ENCODE peak calls at places on chromosomes 12 and 14, in nine cellular contexts. D is stomach, Z is osteoblast, T is IMR-90, G is progenitor cell of endocrine pancreas, K is adrenal gland, H is fibroblast of villous mesenchyme, R is DND-41, Y is psoas muscle. S is an unnamed sample.

GRCh38 chr12:124433147-124433874 is 134.1 kb downstream of the NCOR2 start:
- DNase-seq in G (no peak), D (peak), Y (peak), K (peak), Z (no peak), R (no peak), H (no peak), T (no peak), S (no peak)

GRCh38 chr12:7667025-7667575 is 1.4 kb upstream of the APOBEC1 start:
- DNase-seq in Z (peak), T (no peak), K (no peak), H (peak), G (no peak), Y (no peak), D (no peak), R (no peak), S (no peak)

GRCh38 chr14:58362798-58363412 is 32.8 kb upstream of the TOMM20L start:
- DNase-seq in H (peak), K (no peak), Y (no peak), G (no peak), R (no peak), D (no peak), T (peak), Z (peak), S (no peak)

GRCh38 chr12:76113800-76114757 is 29.6 kb upstream of the NAP1L1 start:
- DNase-seq in Y (no peak), G (no peak), T (peak), Z (peak), K (no peak), H (no peak), R (no peak), D (no peak), S (no peak)

GRCh38 chr12:128078311-128078851 is 188.6 kb upstream of the TMEM132C start:
- DNase-seq in G (no peak), Z (no peak), K (peak), H (peak), R (no peak), T (no peak), Y (no peak), D (no peak), S (no peak)

GRCh38 chr14:97873291-97873690 is 1076.1 kb downstream of the VRK1 start:
- DNase-seq in D (no peak), T (no peak), Y (no peak), K (no peak), G (no peak), Z (no peak), H (no peak), R (no peak), S (no peak)

GRCh38 chr12:8032242-8033152 is at the start of gene FOXJ2:
- DNase-seq in K (peak), Z (peak), D (peak), Y (peak), H (peak), G (peak), T (peak), R (peak), S (no peak)

GRCh38 chr12:2284857-2285256 is 232.1 kb downstream of the CACNA1C start:
- DNase-seq in Y (peak), G (peak), T (peak), Z (peak), R (peak), H (peak), K (peak), D (peak), S (no peak)

GRCh38 chr14:31420013-31420318 is 384 bp downstream of the HEATR5A start:
- DNase-seq in Y (peak), Z (no peak), T (no peak), G (peak), K (peak), R (no peak), D (peak), H (no peak), S (no peak)

GRCh38 chr14:99644723-99645544 is at the start of gene HHIPL1:
- DNase-seq in T (peak), D (no peak), G (peak), K (no peak), Z (peak), H (peak), Y (peak), R (no peak), S (no peak)

GRCh38 chr14:79179985-79180384 is 1009.8 kb downstream of the NRXN3 start:
- DNase-seq in Y (no peak), T (no peak), K (no peak), G (no peak), Z (no peak), D (no peak), R (no peak), H (no peak), S (no peak)

GRCh38 chr14:33465952-33466700 is 484.7 kb downstream of the EGLN3 start:
- DNase-seq in R (no peak), Z (no peak), G (no peak), H (no peak), Y (no peak), D (no peak), K (no peak), T (no peak), S (no peak)

GRCh38 chr14:65100905-65101541 is 1.3 kb downstream of the MAX start:
- DNase-seq in D (no peak), G (no peak), K (no peak), Y (no peak), Z (no peak), R (no peak), H (peak), T (no peak), S (no peak)

GRCh38 chr12:111174283-111175108 is 194.4 kb downstream of the PHETA1 start:
- DNase-seq in T (no peak), D (no peak), Z (no peak), K (no peak), G (no peak), Y (no peak), R (no peak), H (no peak), S (no peak)

GRCh38 chr12:18799140-18799446 is 61.2 kb downstream of the CAPZA3 start:
- DNase-seq in Y (no peak), Z (no peak), G (no peak), H (no peak), D (no peak), R (no peak), K (no peak), T (no peak), S (no peak)

GRCh38 chr12:123958462-123958861 is 14.2 kb downstream of the CCDC92 start:
- DNase-seq in R (no peak), D (no peak), K (no peak), H (no peak), Y (no peak), Z (no peak), T (no peak), G (no peak), S (no peak)

GRCh38 chr14:73633517-73634332 is 11.1 kb upstream of the DNAL1 start:
- DNase-seq in T (peak), G (peak), R (peak), D (peak), H (peak), Y (peak), Z (peak), K (peak), S (peak)

GRCh38 chr12:103705927-103706326 is 118.9 kb downstream of the STAB2 start:
- DNase-seq in K (no peak), H (no peak), D (no peak), Z (no peak), R (no peak), G (no peak), T (no peak), Y (no peak), S (no peak)

GRCh38 chr14:67618617-67619063 is 1.1 kb upstream of the ARG2 start:
- DNase-seq in T (peak), D (no peak), R (peak), H (peak), Z (peak), G (no peak), Y (no peak), K (no peak), S (peak)

GRCh38 chr14:99460793-99461192 is 19.9 kb downstream of the SETD3 start:
- DNase-seq in H (no peak), K (no peak), T (no peak), R (no peak), G (no peak), Z (no peak), Y (no peak), D (no peak), S (no peak)

GRCh38 chr14:103073367-103073875 is 10.6 kb upstream of the LBHD2 start:
- DNase-seq in Z (no peak), Y (no peak), G (no peak), K (no peak), T (no peak), H (no peak), D (no peak), R (no peak), S (no peak)

GRCh38 chr12:127024791-127025190 is 1242.2 kb upstream of the TMEM132C start:
- DNase-seq in T (no peak), K (no peak), G (no peak), H (no peak), R (no peak), Y (no peak), Z (no peak), D (no peak), S (no peak)

GRCh38 chr12:14272954-14273910 is 92.2 kb upstream of the ATF7IP start:
- DNase-seq in T (peak), D (no peak), K (no peak), G (no peak), R (no peak), Y (no peak), Z (no peak), H (no peak), S (no peak)

GRCh38 chr14:56874375-56874774 is 64.1 kb upstream of the OTX2 start:
- DNase-seq in H (no peak), Z (no peak), Y (no peak), G (no peak), R (no peak), K (peak), T (no peak), D (peak), S (no peak)

GRCh38 chr14:24416254-24416931 is 13.1 kb downstream of the CBLN3 start:
- DNase-seq in T (no peak), K (peak), G (no peak), Y (no peak), H (no peak), R (no peak), D (no peak), Z (no peak), S (no peak)

GRCh38 chr12:59973515-59973914 is 377.7 kb downstream of the SLC16A7 start:
- DNase-seq in Y (no peak), R (no peak), Z (no peak), K (no peak), H (peak), T (peak), G (no peak), D (no peak), S (peak)

GRCh38 chr12:62703011-62703380 is 232.0 kb downstream of the PPM1H start:
- DNase-seq in Y (no peak), G (no peak), T (peak), H (peak), R (no peak), K (no peak), Z (no peak), D (no peak), S (no peak)

GRCh38 chr12:89051065-89051677 is 301.1 kb downstream of the DUSP6 start:
- DNase-seq in T (peak), H (peak), Y (no peak), R (peak), D (no peak), Z (peak), K (no peak), G (no peak), S (no peak)

DNA sequence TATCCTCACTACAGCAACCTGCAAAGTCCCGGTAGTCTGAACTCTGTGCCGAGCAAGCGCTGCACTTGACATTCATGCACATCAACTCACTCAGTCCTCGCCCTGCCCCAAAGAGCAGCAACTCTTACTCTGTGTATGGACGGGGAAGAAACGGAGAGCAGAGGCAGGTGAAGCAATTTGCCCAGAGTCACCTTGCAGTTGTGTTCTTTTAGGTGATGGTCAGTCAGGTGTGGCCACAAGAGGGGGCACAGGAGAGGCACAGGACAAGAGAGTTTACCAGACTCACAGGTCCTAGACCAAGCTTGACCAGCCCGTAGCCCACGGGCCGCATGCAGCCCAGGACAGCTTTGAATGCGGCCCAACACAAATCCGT is 39.1 kb downstream of the TSPAN11 start:
- DNase-seq in T (no peak), G (no peak), R (no peak), Y (peak), Z (no peak), D (peak), H (peak), K (no peak), S (no peak)
- TF ChIP-seq CTCF in T (peak), G (peak), R (no peak), Y (peak), Z (no peak), D (no peak), H (peak), K (no peak), S (no peak)

DNA sequence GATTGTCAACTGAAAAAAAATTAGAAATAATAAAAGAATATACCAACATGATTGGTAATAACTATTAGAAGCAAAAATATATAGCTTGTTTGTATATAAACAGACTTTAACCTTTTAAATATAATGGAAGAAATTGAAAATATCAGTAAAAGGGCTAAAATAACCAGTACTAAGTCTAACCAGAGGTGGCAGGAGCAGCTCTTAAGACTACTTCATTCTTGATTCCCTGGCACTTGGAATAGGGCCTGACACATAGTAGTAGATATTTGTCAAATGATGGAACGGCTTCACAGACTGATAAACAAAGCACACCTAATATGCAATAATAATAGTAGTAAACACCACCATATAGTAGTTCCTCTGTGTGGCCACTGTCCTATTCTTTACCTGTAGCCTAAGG is 9.4 kb downstream of the TMEM63C start:
- DNase-seq in Y (no peak), G (no peak), D (no peak), Z (no peak), K (no peak), H (no peak), R (no peak), T (no peak), S (no peak)
- TF ChIP-seq CTCF in Y (no peak), G (no peak), D (no peak), Z (no peak), K (no peak), H (no peak), R (no peak), T (no peak), S (no peak)

GRCh38 chr12:109624467-109624866 is 50.9 kb downstream of the MVK start:
- DNase-seq in Z (no peak), K (peak), H (no peak), G (no peak), D (no peak), R (no peak), Y (no peak), T (no peak), S (no peak)

GRCh38 chr12:109626378-109627115 is 53.0 kb downstream of the MVK start:
- DNase-seq in H (no peak), Y (no peak), G (no peak), K (no peak), R (no peak), Z (no peak), T (no peak), D (no peak), S (no peak)

GRCh38 chr12:109627633-109628032 is 54.0 kb downstream of the MVK start:
- DNase-seq in G (no peak), Y (no peak), Z (no peak), R (no peak), T (no peak), H (no peak), K (peak), D (no peak), S (no peak)

GRCh38 chr12:109625749-109626377 is 52.3 kb downstream of the MVK start:
- DNase-seq in D (no peak), Z (no peak), K (no peak), R (no peak), T (no peak), Y (no peak), H (no peak), G (no peak), S (no peak)

GRCh38 chr12:109625131-109625559 is 51.6 kb downstream of the MVK start:
- DNase-seq in G (no peak), H (peak), D (no peak), T (peak), Y (peak), K (peak), R (no peak), Z (peak), S (no peak)
- TF ChIP-seq CTCF in G (no peak), H (peak), D (no peak), T (no peak), Y (peak), K (peak), R (no peak), Z (peak), S (no peak)

GRCh38 chr12:131755305-131756113 is 44.6 kb downstream of the SFSWAP start:
- DNase-seq in K (no peak), D (no peak), T (peak), G (no peak), Y (no peak), Z (peak), R (peak), H (peak), S (no peak)
- TF ChIP-seq CTCF in K (no peak), D (no peak), T (peak), G (peak), Y (peak), Z (peak), R (peak), H (peak), S (peak)

GRCh38 chr12:93098077-93098476 is 169.0 kb upstream of the EEA1 start:
- DNase-seq in R (peak), Z (peak), H (peak), K (peak), Y (peak), D (peak), T (peak), G (no peak), S (no peak)
- TF ChIP-seq CTCF in R (peak), Z (peak), H (peak), K (peak), Y (peak), D (no peak), T (peak), G (peak), S (peak)

DNA sequence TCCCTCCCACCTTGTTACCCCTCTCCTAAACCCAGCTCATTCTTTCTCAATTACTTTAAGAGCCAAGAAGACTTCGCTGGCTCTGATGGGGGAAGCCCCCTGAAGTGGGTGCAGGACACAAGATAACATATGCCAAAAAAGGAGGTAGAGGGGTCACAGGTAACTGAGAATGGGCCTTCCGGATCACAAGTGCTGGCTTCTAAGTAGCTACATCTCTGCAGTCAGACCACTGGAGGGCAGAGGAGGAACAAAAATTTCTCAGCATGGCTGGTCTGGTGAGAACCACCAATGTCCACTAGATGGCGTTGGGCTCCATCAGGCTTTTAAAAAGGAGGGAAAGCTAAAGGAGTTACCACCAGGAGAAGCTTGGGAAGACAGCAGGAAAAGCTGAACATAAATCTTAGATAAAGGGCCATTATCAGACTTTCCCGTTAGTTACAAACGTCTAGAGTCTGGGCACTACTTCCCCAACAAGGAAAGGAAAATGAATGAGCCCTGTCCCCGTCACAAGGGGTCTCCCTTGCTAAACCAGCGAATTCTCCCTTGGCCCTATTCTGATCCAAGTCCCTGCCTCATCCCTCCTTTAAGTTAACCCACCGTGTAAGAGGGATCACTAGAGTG is 11.6 kb upstream of the CDH24 start:
- DNase-seq in R (peak), D (peak), H (peak), Y (peak), G (peak), K (peak), T (peak), Z (peak), S (peak)
- TF ChIP-seq CTCF in R (peak), D (peak), H (peak), Y (peak), G (peak), K (peak), T (peak), Z (peak), S (peak)

GRCh38 chr14:81067156-81067555 is 111.7 kb downstream of the TSHR start:
- DNase-seq in G (no peak), R (no peak), Y (no peak), D (no peak), T (no peak), K (no peak), Z (no peak), H (no peak), S (no peak)

GRCh38 chr14:81068384-81068783 is 113.0 kb downstream of the TSHR start:
- DNase-seq in T (no peak), Z (no peak), Y (no peak), R (no peak), G (no peak), D (no peak), K (no peak), H (no peak), S (no peak)

GRCh38 chr14:81066672-81067071 is 111.3 kb downstream of the TSHR start:
- DNase-seq in T (no peak), D (no peak), R (no peak), K (no peak), H (no peak), Y (no peak), Z (no peak), G (no peak), S (no peak)

GRCh38 chr14:81062380-81062779 is 107.0 kb downstream of the TSHR start:
- DNase-seq in Z (peak), D (no peak), H (no peak), T (no peak), G (no peak), R (no peak), K (no peak), Y (no peak), S (no peak)

GRCh38 chr14:81062816-81063215 is 107.4 kb downstream of the TSHR start:
- DNase-seq in T (peak), G (no peak), D (no peak), Z (no peak), K (no peak), R (peak), Y (no peak), H (no peak), S (no peak)
- TF ChIP-seq CTCF in T (peak), G (peak), D (no peak), Z (peak), K (peak), R (peak), Y (no peak), H (no peak), S (peak)

GRCh38 chr14:72024043-72024407 is 91.8 kb downstream of the RGS6 start:
- DNase-seq in Y (no peak), Z (no peak), H (peak), K (peak), G (no peak), R (peak), D (peak), T (peak), S (no peak)
- TF ChIP-seq CTCF in Y (peak), Z (peak), H (peak), K (peak), G (peak), R (peak), D (no peak), T (peak), S (no peak)

GRCh38 chr12:105723534-105723933 is 393.0 kb downstream of the C12orf75 start:
- DNase-seq in T (no peak), Z (no peak), K (no peak), R (no peak), D (no peak), H (no peak), Y (no peak), G (no peak), S (no peak)

GRCh38 chr12:105723066-105723465 is 392.6 kb downstream of the C12orf75 start:
- DNase-seq in G (no peak), K (no peak), T (no peak), Y (no peak), Z (no peak), H (no peak), D (no peak), R (no peak), S (no peak)

GRCh38 chr12:105721915-105722314 is 391.4 kb downstream of the C12orf75 start:
- DNase-seq in R (no peak), D (no peak), K (no peak), Z (no peak), T (no peak), Y (no peak), G (no peak), H (no peak), S (no peak)

GRCh38 chr12:105724651-105725050 is 394.2 kb downstream of the C12orf75 start:
- DNase-seq in Z (no peak), G (no peak), R (no peak), T (no peak), D (no peak), K (no peak), H (no peak), Y (no peak), S (no peak)

GRCh38 chr12:105721051-105721825 is 390.7 kb downstream of the C12orf75 start:
- DNase-seq in R (peak), H (no peak), G (no peak), D (no peak), Z (no peak), K (no peak), Y (no peak), T (no peak), S (no peak)
- TF ChIP-seq CTCF in R (no peak), H (no peak), G (no peak), D (no peak), Z (no peak), K (no peak), Y (no peak), T (no peak), S (no peak)